ENCODE peak calls at places on chromosomes 16 and 17, in seven cellular contexts. B, Q, J, Y, C, E and S are unnamed samples.
A peak's percentile ranks its signal among the peaks of the same experiment; 100 is the strongest.

GRCh38 chr17:34816806-34817205 is 144.5 kb downstream of the CCT6B start:
- DNase-seq in B (no peak), Q (no peak), J (no peak), Y (no peak), C (no peak), E (no peak), S (no peak)

GRCh38 chr16:85659805-85660511 is 28.8 kb downstream of the GINS2 start:
- DNase-seq in B (peak; percentile 59), Q (no peak), J (peak; percentile 34), Y (peak; percentile 75), C (peak; percentile 37), E (peak; percentile 90), S (peak; percentile 54)

GRCh38 chr17:67477687-67478086 is 100.6 kb downstream of the PITPNC1 start:
- DNase-seq in B (no peak), Q (no peak), J (peak; percentile 43), Y (no peak), C (no peak), E (peak; percentile 25), S (peak; percentile 20)

GRCh38 chr17:8875957-8876356 is 8.5 kb upstream of the PIK3R6 start:
- DNase-seq in B (no peak), Q (no peak), J (no peak), Y (no peak), C (no peak), E (peak; percentile 29), S (no peak)

GRCh38 chr17:45844695-45845375 is at the start of gene SPPL2C:
- DNase-seq in B (no peak), Q (no peak), J (no peak), Y (no peak), C (no peak), E (no peak), S (no peak)

GRCh38 chr16:84226026-84226425 is 13.8 kb downstream of the KCNG4 start:
- DNase-seq in B (no peak), Q (no peak), J (no peak), Y (no peak), C (no peak), E (no peak), S (no peak)

GRCh38 chr16:69322343-69322742 is 8.0 kb downstream of the PDF start:
- DNase-seq in B (no peak), Q (peak; percentile 39), J (no peak), Y (no peak), C (no peak), E (no peak), S (no peak)

GRCh38 chr16:24764916-24765315 is 35.5 kb downstream of the TNRC6A start:
- DNase-seq in B (no peak), Q (no peak), J (no peak), Y (no peak), C (no peak), E (no peak), S (no peak)

GRCh38 chr17:1019451-1019850 is 22.5 kb downstream of the TIMM22 start:
- DNase-seq in B (no peak), Q (peak; percentile 88), J (no peak), Y (peak; percentile 90), C (no peak), E (no peak), S (no peak)

GRCh38 chr17:56176101-56176500 is 22.8 kb downstream of the ANKFN1 start:
- DNase-seq in B (no peak), Q (no peak), J (no peak), Y (no peak), C (no peak), E (peak; percentile 55), S (no peak)

GRCh38 chr17:42179335-42179734 is 1.6 kb downstream of the KCNH4 start:
- DNase-seq in B (no peak), Q (no peak), J (no peak), Y (no peak), C (no peak), E (no peak), S (no peak)

GRCh38 chr17:1486802-1487695 is 5.4 kb downstream of the MYO1C start:
- DNase-seq in B (peak; percentile 80), Q (peak; percentile 95), J (peak; percentile 68), Y (peak; percentile 49), C (peak; percentile 17), E (peak; percentile 81), S (peak; percentile 68)